ENCODE peak calls at places on chromosome 2, in six cellular contexts. I is dorsolateral prefrontal cortex, T is mammary epithelial cell, Q is HFF-Myc, P is lower lobe of right lung, M is HFFc6. O is an unnamed sample.

GRCh38 chr2:231932711-231932970 is 6.4 kb upstream of the NPPC start:
- DNase-seq in I (no peak), T (no peak), Q (no peak), P (no peak), M (no peak), O (no peak)

GRCh38 chr2:46696966-46697829 is 217.8 kb downstream of the TMEM247 start:
- DNase-seq in I (no peak), T (no peak), Q (no peak), P (no peak), M (no peak), O (no peak)

GRCh38 chr2:1675633-1676032 is 68.7 kb downstream of the PXDN start:
- DNase-seq in I (peak), T (peak), Q (peak), P (peak), M (peak), O (peak)

GRCh38 chr2:67259581-67260347 is 137.4 kb upstream of the ETAA1 start:
- DNase-seq in I (no peak), T (peak), Q (peak), P (no peak), M (peak), O (peak)

GRCh38 chr2:25257032-25257455 is 84.7 kb downstream of the DNMT3A start:
- DNase-seq in I (peak), T (no peak), Q (peak), P (no peak), M (peak), O (no peak)

GRCh38 chr2:54859997-54860701 is 136.7 kb downstream of the EML6 start:
- DNase-seq in I (no peak), T (no peak), Q (peak), P (no peak), M (peak), O (no peak)

GRCh38 chr2:135130751-135131150 is 78.7 kb downstream of the RAB3GAP1 start:
- DNase-seq in I (no peak), T (no peak), Q (no peak), P (no peak), M (no peak), O (no peak)

GRCh38 chr2:86223098-86223681 is 23.9 kb downstream of the MRPL35 start:
- DNase-seq in I (peak), T (no peak), Q (no peak), P (no peak), M (peak), O (peak)

GRCh38 chr2:230794472-230794871 is 70.3 kb upstream of the ITM2C start:
- DNase-seq in I (no peak), T (peak), Q (no peak), P (no peak), M (no peak), O (no peak)

GRCh38 chr2:26712486-26713465 is 20.3 kb downstream of the KCNK3 start:
- DNase-seq in I (peak), T (no peak), Q (no peak), P (no peak), M (no peak), O (no peak)

GRCh38 chr2:32289165-32290054 is 11.7 kb downstream of the YIPF4 start:
- DNase-seq in I (no peak), T (peak), Q (no peak), P (no peak), M (peak), O (no peak)

GRCh38 chr2:131682122-131682944 is 154.6 kb downstream of the CCDC74A start:
- DNase-seq in I (peak), T (peak), Q (peak), P (peak), M (peak), O (peak)

GRCh38 chr2:197349699-197350098 is 39.1 kb upstream of the ANKRD44 start:
- DNase-seq in I (no peak), T (no peak), Q (no peak), P (no peak), M (no peak), O (no peak)

GRCh38 chr2:205687018-205687956 is 5.0 kb downstream of the NRP2 start:
- DNase-seq in I (no peak), T (no peak), Q (no peak), P (no peak), M (no peak), O (no peak)
- TF ChIP-seq CTCF in I (no peak), T (no peak), Q (no peak), P (no peak), M (no peak), O (no peak)

DNA sequence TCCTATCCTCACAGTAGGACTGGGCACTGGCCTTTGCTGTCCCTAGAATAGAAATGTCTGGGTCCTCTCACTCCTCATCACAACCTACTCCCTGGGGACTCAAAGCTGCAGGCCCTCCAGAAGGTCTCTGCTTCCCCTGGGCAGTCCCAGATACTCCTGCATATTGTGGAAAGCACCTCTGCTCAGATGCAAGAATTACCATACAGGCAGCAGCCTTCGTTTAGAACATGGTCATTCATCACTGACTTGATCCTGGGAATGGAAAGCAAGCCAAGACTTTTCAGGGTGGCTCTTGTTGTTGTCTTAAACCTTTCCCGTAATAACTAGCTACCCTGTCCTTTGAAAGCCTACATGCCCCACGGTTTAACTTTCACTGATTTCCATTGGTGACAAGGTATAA is 53.1 kb upstream of the NPAS2 start:
- DNase-seq in I (no peak), T (no peak), Q (no peak), P (no peak), M (no peak), O (no peak)
- TF ChIP-seq CTCF in I (no peak), T (no peak), Q (no peak), P (no peak), M (no peak), O (no peak)

GRCh38 chr2:239065537-239065936 is 217.7 kb downstream of the TWIST2 start:
- DNase-seq in I (no peak), T (no peak), Q (no peak), P (no peak), M (no peak), O (no peak)

GRCh38 chr2:239064891-239065290 is 217.0 kb downstream of the TWIST2 start:
- DNase-seq in I (no peak), T (no peak), Q (no peak), P (peak), M (no peak), O (no peak)

GRCh38 chr2:239066597-239066996 is 218.7 kb downstream of the TWIST2 start:
- DNase-seq in I (no peak), T (no peak), Q (no peak), P (no peak), M (no peak), O (no peak)

GRCh38 chr2:239067196-239067865 is 219.4 kb downstream of the TWIST2 start:
- DNase-seq in I (no peak), T (no peak), Q (no peak), P (peak), M (no peak), O (no peak)

GRCh38 chr2:239065962-239066361 is 218.1 kb downstream of the TWIST2 start:
- DNase-seq in I (no peak), T (no peak), Q (no peak), P (no peak), M (no peak), O (no peak)
- TF ChIP-seq CTCF in I (no peak), T (no peak), Q (no peak), P (no peak), M (peak), O (no peak)

DNA sequence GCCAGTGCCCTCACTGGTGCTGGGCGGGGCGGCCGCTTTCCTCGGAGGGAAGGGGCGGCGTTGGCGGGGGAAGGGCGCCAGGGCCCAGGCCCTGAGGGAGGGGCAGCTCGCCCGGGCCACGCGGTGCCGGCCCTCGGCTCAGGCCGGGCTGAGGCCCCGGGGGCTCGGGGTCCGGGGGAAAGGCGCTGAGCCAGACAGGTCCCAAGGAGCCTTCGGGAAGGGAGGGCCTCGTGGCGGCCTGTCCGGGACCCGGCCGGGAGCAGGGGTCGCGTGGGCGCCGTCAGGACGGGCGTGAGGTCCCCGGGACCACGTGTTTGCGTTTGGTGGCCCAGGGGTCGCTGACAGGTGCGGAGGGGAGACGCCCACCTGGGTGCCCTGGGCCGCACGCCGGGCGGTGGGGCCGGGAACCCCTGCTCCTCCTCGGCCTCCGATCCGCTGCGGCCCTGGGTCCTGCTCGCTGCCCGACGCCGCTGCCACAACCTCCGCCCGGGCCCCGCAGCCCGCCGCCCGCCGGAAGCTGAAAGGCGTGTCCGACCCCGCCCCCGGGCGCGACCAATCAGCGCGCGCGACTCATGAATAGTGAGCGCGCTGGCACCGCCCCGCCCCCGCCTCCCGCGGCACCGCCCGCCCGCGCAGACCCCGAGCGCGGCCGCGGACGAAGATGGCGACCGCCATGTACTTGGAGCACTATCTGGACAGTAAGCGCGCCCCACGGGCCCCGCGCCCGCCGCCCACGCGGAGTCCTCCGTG is at the start of gene ING5:
- DNase-seq in I (peak), T (peak), Q (no peak), P (peak), M (peak), O (peak)
- TF ChIP-seq CTCF in I (no peak), T (no peak), Q (no peak), P (no peak), M (peak), O (no peak)

DNA sequence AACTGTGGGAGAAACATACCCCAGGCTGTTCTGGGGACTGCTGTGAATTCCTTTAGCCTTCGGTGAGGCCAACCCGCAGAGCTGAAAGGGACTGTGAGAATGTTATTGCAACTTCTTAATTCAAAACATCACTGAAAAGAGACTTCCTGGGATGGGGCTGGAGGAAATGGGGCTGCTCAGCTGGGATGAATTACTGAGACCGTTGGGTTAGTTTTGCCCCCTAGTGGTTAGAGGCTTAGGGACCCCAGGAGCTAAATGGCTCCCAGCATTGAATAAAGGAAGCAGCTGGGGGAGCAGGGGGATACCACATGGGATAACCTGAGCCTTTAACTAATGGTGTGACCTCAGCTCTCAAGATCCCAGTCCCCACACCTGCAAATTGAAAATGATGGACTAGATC is 941.1 kb upstream of the FANCL start:
- DNase-seq in I (no peak), T (no peak), Q (peak), P (no peak), M (no peak), O (peak)
- TF ChIP-seq CTCF in I (peak), T (peak), Q (peak), P (peak), M (peak), O (no peak)

GRCh38 chr2:203535078-203535783 is at the start of gene RAPH1:
- DNase-seq in I (peak), T (peak), Q (peak), P (peak), M (peak), O (peak)
- TF ChIP-seq CTCF in I (peak), T (no peak), Q (no peak), P (no peak), M (no peak), O (no peak)

GRCh38 chr2:6352906-6353515 is 512.7 kb downstream of the CMPK2 start:
- DNase-seq in I (peak), T (no peak), Q (no peak), P (peak), M (peak), O (no peak)
- TF ChIP-seq CTCF in I (peak), T (peak), Q (peak), P (peak), M (peak), O (no peak)